ENCODE peak calls at places on chromosome 18, in eight cellular contexts. Q is body of pancreas, U is SK-N-SH, L is vagina, Z is HCT116, A is esophagus squamous epithelium, N is GM06990, D is breast epithelium. R is an unnamed sample. For H3K36me3, the result is how much of the 10 kb centered on the place peaks cover.

GRCh38 chr18:68448736-68449135 is 266.2 kb downstream of the TMX3 start:
- DNase-seq in Q (no peak), U (no peak), L (no peak), Z (no peak), A (no peak), N (no peak), D (no peak), R (no peak)

GRCh38 chr18:43917487-43917886 is 640.2 kb upstream of the SYT4 start:
- DNase-seq in Q (no peak), U (no peak), L (no peak), Z (no peak), A (no peak), N (no peak), D (no peak), R (no peak)

GRCh38 chr18:62621546-62621945 is 93.8 kb upstream of the PHLPP1 start:
- DNase-seq in Q (peak), U (no peak), L (no peak), Z (no peak), A (no peak), N (no peak), D (no peak), R (no peak)

GRCh38 chr18:78673516-78674321 is 305.9 kb upstream of the SALL3 start:
- DNase-seq in Q (no peak), U (no peak), L (no peak), Z (no peak), A (no peak), N (no peak), D (no peak), R (no peak)

GRCh38 chr18:30908381-30908780 is 134.2 kb downstream of the DSC3 start:
- DNase-seq in Q (no peak), U (no peak), L (no peak), Z (no peak), A (no peak), N (no peak), D (no peak), R (no peak)

GRCh38 chr18:70931942-70932814 is 643.3 kb downstream of the SOCS6 start:
- DNase-seq in Q (no peak), U (peak), L (no peak), Z (no peak), A (no peak), N (no peak), D (no peak), R (peak)

GRCh38 chr18:58362027-58362575 is 266.8 kb downstream of the ALPK2 start:
- DNase-seq in Q (no peak), U (no peak), L (no peak), Z (no peak), A (no peak), N (no peak), D (no peak), R (no peak)

GRCh38 chr18:21831413-21831831 is 90.8 kb downstream of the MIB1 start:
- DNase-seq in Q (no peak), U (no peak), L (no peak), Z (no peak), A (no peak), N (no peak), D (no peak), R (no peak)

GRCh38 chr18:32026491-32027086 is 8.0 kb downstream of the RNF125 start:
- DNase-seq in Q (no peak), U (no peak), L (no peak), Z (no peak), A (no peak), N (no peak), D (no peak), R (no peak)

GRCh38 chr18:79299711-79300110 is 96.0 kb upstream of the NFATC1 start:
- DNase-seq in Q (no peak), U (no peak), L (no peak), Z (no peak), A (no peak), N (no peak), D (no peak), R (no peak)

GRCh38 chr18:63346031-63346430 is 21.0 kb downstream of the KDSR start:
- DNase-seq in Q (no peak), U (no peak), L (no peak), Z (no peak), A (no peak), N (no peak), D (peak), R (no peak)

GRCh38 chr18:35458677-35459441 is 38.9 kb downstream of the INO80C start:
- DNase-seq in Q (peak), U (no peak), L (no peak), Z (peak), A (no peak), N (no peak), D (no peak), R (no peak)

GRCh38 chr18:70387018-70387417 is 98.2 kb downstream of the SOCS6 start:
- DNase-seq in Q (no peak), U (no peak), L (no peak), Z (no peak), A (no peak), N (no peak), D (no peak), R (no peak)

GRCh38 chr18:730692-731091 is 18.3 kb upstream of the ENOSF1 start:
- DNase-seq in Q (no peak), U (no peak), L (no peak), Z (no peak), A (no peak), N (no peak), D (no peak), R (no peak)

DNA sequence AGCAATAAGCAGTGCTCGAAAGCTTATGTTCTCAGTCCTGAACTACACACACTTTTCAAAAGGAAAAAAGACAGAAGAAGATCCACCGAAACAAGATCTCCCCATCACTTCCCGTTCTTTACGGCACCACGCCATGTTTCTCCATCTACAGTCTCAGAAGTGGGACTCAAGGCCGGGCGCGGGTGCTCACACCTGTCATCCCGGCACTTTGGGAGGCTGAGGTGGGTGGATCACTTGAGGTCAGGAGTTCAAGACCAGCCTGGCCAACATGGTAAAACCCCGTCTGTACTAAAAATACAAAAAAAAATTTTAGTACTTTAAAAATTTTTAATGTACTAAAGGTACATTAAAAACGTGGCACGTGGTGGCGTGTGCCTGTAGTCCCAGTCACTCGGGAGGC is 31.2 kb downstream of the ZNF516 start:
- DNase-seq in Q (no peak), U (no peak), L (no peak), Z (no peak), A (no peak), N (no peak), D (no peak), R (no peak)
- H3K36me3 ChIP-seq in Q (under half), U (under half), L (under half), Z (under half), A (under half), N (under half), D (under half), R (under half)

DNA sequence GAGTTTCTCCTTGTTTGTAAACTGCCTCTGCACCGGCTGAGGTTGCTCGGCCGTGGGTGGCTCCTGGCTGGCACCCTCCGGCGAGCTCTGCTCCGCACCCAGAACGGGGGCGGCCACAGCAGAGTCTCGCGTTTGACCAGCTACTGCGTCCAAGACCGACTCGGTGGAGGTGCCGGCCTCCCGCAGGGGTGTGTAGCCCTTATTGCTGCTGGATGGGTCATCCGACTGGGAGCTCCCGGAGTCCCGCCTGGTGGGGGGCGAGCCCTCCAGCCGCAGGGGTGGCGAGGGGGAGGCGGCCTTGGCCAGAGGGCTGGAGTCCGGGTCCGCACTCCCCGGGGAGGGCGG is 5.1 kb downstream of the TMEM200C start:
- DNase-seq in Q (peak), U (no peak), L (no peak), Z (no peak), A (no peak), N (no peak), D (peak), R (no peak)
- H3K4me3 ChIP-seq in Q (no peak), U (peak), L (peak), Z (no peak), A (peak), N (peak), D (peak), R (no peak)

DNA sequence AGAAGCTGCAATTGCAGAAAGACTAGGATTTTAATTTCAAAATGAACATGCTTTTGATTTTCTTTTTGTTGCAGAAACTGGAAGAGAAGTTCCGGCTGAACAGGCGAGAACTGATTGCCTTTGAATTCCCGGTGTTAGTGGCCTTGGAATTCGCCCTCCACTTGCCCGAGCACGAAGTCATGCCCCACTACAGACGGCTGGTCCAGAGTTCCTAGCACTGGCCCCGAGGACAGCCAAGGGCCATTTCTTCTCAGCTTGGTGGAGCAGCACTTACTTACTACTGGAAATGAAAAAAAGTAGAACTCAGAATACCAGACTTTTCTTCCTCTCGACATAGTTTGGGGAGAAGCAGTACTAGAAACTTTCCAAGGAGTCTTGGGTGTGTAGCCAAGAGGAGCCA is 121.9 kb downstream of the CABLES1 start:
- DNase-seq in Q (no peak), U (no peak), L (no peak), Z (no peak), A (no peak), N (no peak), D (no peak), R (no peak)
- H3K36me3 ChIP-seq in Q (under half), U (under half), L (under half), Z (under half), A (under half), N (under half), D (under half), R (under half)

DNA sequence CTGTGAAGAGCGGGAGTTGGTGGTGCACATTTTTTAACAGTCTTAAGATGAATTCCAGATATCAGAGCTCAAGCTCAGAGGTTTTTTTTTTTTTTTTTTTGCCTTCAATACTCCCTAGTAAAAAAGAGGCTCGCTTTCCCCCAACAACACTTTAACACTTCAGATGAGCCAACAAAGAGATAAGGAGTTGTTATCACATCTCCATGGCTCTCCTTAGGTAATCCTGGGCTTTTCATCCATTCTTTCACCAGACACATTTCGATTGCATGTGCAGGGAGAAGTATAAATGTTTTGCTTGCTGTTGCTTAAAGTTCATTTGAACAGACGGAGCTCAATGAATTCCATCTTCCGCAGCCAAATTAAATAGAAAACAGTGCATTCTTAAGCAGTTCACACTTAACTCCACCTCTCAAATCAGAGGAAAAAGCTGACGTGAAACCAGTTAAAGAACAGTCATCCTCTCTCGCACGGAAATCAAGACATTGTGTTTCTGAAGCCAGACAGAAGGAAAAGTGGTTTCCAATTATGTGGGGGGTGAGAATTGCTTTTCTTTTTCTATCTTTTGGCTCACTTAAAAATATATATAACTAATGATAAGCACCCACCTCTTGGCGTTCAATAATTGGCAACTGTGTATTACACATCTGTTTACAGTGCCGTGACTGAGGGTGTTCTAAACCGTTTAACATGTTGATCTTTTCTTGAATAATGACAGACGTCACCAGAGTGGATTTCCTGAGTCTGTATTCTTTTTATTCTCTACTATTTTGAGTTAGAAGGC is 118.2 kb downstream of the ZNF521 start:
- DNase-seq in Q (no peak), U (no peak), L (no peak), Z (no peak), A (no peak), N (no peak), D (no peak), R (no peak)
- H3K4me3 ChIP-seq in Q (no peak), U (no peak), L (peak), Z (no peak), A (no peak), N (no peak), D (peak), R (no peak)

GRCh38 chr18:13638684-13639083 is 87.7 kb downstream of the FAM210A start:
- DNase-seq in Q (no peak), U (no peak), L (no peak), Z (no peak), A (no peak), N (no peak), D (no peak), R (no peak)
- H3K36me3 ChIP-seq in Q (under half), U (under half), L (under half), Z (under half), A (under half), N (under half), D (under half), R (under half)

DNA sequence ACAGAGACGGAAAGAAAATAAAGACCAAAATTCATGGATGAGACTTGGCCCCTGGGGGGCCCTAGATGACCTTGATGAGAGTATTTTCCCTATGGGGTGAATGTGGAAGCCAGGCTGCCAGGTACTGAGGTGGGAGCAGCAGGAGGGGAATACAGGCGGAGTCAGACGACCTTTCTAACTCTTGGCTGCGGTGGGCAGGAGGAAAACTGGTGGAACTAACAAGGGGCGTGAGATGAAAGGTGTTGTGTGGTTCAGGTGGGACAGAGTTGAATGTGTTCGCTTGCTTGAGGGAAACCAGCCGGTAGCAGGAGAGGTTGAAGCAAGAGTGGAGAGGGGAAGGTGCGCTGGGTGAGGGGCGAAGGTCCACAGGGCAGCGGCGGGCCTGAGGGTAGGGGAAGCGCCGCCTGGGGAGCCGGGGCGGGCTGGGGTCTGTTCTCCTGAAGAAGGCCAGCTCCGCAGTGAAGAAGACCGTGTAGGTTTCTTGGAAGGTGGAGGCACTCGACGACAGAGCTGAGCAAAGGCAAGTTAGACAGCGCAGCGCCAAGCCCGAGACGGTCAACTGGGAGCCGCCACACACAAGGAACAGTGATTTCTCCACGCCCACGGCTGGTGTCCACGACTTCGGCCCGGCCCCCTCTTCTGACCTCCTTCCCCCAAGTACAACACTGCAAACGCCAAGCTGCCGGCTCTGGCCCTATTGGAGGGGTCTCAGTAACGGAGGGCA is 61.7 kb downstream of the GNAL start:
- DNase-seq in Q (no peak), U (no peak), L (peak), Z (no peak), A (no peak), N (no peak), D (no peak), R (no peak)
- H3K4me3 ChIP-seq in Q (no peak), U (no peak), L (no peak), Z (no peak), A (no peak), N (no peak), D (no peak), R (no peak)

GRCh38 chr18:2717407-2717806 is 61.9 kb downstream of the SMCHD1 start:
- DNase-seq in Q (no peak), U (no peak), L (no peak), Z (no peak), A (no peak), N (no peak), D (no peak), R (no peak)

GRCh38 chr18:2715990-2716389 is 60.5 kb downstream of the SMCHD1 start:
- DNase-seq in Q (no peak), U (no peak), L (no peak), Z (no peak), A (no peak), N (no peak), D (no peak), R (no peak)

GRCh38 chr18:2716394-2717326 is 61.1 kb downstream of the SMCHD1 start:
- DNase-seq in Q (no peak), U (no peak), L (no peak), Z (no peak), A (no peak), N (no peak), D (no peak), R (no peak)

GRCh38 chr18:2709316-2709715 is 53.8 kb downstream of the SMCHD1 start:
- DNase-seq in Q (no peak), U (no peak), L (no peak), Z (no peak), A (no peak), N (no peak), D (no peak), R (no peak)

GRCh38 chr18:2714140-2714539 is 58.6 kb downstream of the SMCHD1 start:
- DNase-seq in Q (no peak), U (no peak), L (no peak), Z (no peak), A (no peak), N (no peak), D (no peak), R (no peak)
- H3K36me3 ChIP-seq in Q (under half), U (under half), L (under half), Z (under half), A (under half), N (under half), D (under half), R (under half)

GRCh38 chr18:45671366-45671765 is 52.6 kb upstream of the SLC14A1 start:
- DNase-seq in Q (no peak), U (no peak), L (no peak), Z (no peak), A (no peak), N (no peak), D (no peak), R (no peak)
- H3K4me3 ChIP-seq in Q (no peak), U (no peak), L (no peak), Z (no peak), A (no peak), N (no peak), D (no peak), R (no peak)